ENCODE peak calls at places on chromosomes 5 and 9, in five cellular contexts. One of them, this sample, is unnamed.

GRCh38 chr5:137344723-137345322 is 154.3 kb downstream of the SPOCK1 start:
- DNase-seq in breast epithelium: no peak
- DNase-seq in IMR-90: peak; percentile 53
- DNase-seq in adrenal gland: peak; percentile 33
- DNase-seq in ovary: no peak
- DNase-seq in this sample: no peak

GRCh38 chr5:33433303-33434255 is 7.2 kb upstream of the TARS1 start:
- DNase-seq in adrenal gland: no peak
- DNase-seq in ovary: no peak
- DNase-seq in breast epithelium: no peak
- DNase-seq in IMR-90: peak; percentile 68
- DNase-seq in this sample: no peak

GRCh38 chr5:14413331-14413750 is 168.3 kb upstream of the OTULINL start:
- DNase-seq in breast epithelium: no peak
- DNase-seq in IMR-90: peak; percentile 63
- DNase-seq in ovary: no peak
- DNase-seq in adrenal gland: no peak
- DNase-seq in this sample: no peak

GRCh38 chr5:116900793-116901192 is 326.2 kb upstream of the SEMA6A start:
- DNase-seq in breast epithelium: no peak
- DNase-seq in adrenal gland: no peak
- DNase-seq in IMR-90: no peak
- DNase-seq in ovary: no peak
- DNase-seq in this sample: no peak

GRCh38 chr9:109652971-109653370 is 127.0 kb upstream of the PALM2AKAP2 start:
- DNase-seq in adrenal gland: peak; percentile 38
- DNase-seq in IMR-90: peak; percentile 16
- DNase-seq in breast epithelium: no peak
- DNase-seq in ovary: no peak
- DNase-seq in this sample: no peak

GRCh38 chr9:85569988-85570387 is 171.8 kb downstream of the AGTPBP1 start:
- DNase-seq in ovary: no peak
- DNase-seq in breast epithelium: no peak
- DNase-seq in IMR-90: peak; percentile 63
- DNase-seq in adrenal gland: no peak
- DNase-seq in this sample: no peak

GRCh38 chr5:115423051-115423450 is 121.5 kb downstream of the FEM1C start:
- DNase-seq in ovary: no peak
- DNase-seq in breast epithelium: no peak
- DNase-seq in IMR-90: peak; percentile 33
- DNase-seq in adrenal gland: no peak
- DNase-seq in this sample: no peak

GRCh38 chr9:105243015-105243686 is 1.3 kb upstream of the SLC44A1 start:
- DNase-seq in adrenal gland: no peak
- DNase-seq in IMR-90: peak; percentile 49
- DNase-seq in breast epithelium: no peak
- DNase-seq in ovary: no peak
- DNase-seq in this sample: no peak

GRCh38 chr9:105466898-105467455 is 19.1 kb downstream of the FSD1L start:
- DNase-seq in ovary: no peak
- DNase-seq in adrenal gland: no peak
- DNase-seq in IMR-90: peak; percentile 89
- DNase-seq in breast epithelium: no peak
- DNase-seq in this sample: no peak

GRCh38 chr9:115262952-115263351 is 145.0 kb upstream of the TNC start:
- DNase-seq in IMR-90: peak; percentile 6
- DNase-seq in ovary: no peak
- DNase-seq in adrenal gland: no peak
- DNase-seq in breast epithelium: no peak
- DNase-seq in this sample: no peak

GRCh38 chr9:42852133-42852532 is 668.7 kb downstream of the SPATA31A6 start:
- DNase-seq in ovary: no peak
- DNase-seq in adrenal gland: no peak
- DNase-seq in breast epithelium: no peak
- DNase-seq in IMR-90: no peak
- DNase-seq in this sample: no peak

GRCh38 chr9:134496413-134497282 is 145.0 kb upstream of the COL5A1 start:
- DNase-seq in IMR-90: peak; percentile 74
- DNase-seq in ovary: no peak
- DNase-seq in adrenal gland: no peak
- DNase-seq in breast epithelium: no peak
- DNase-seq in this sample: no peak

GRCh38 chr9:13151489-13151888 is 128.0 kb downstream of the MPDZ start:
- DNase-seq in IMR-90: no peak
- DNase-seq in adrenal gland: no peak
- DNase-seq in breast epithelium: no peak
- DNase-seq in ovary: no peak
- DNase-seq in this sample: no peak

GRCh38 chr5:151075698-151076331 is 5.0 kb downstream of the TNIP1 start:
- DNase-seq in IMR-90: peak; percentile 61
- DNase-seq in breast epithelium: no peak
- DNase-seq in adrenal gland: peak; percentile 79
- DNase-seq in ovary: no peak
- DNase-seq in this sample: no peak

GRCh38 chr5:36535390-36535789 is 71.0 kb upstream of the SLC1A3 start:
- DNase-seq in IMR-90: no peak
- DNase-seq in ovary: no peak
- DNase-seq in breast epithelium: peak; percentile 32
- DNase-seq in adrenal gland: no peak
- DNase-seq in this sample: no peak

GRCh38 chr5:3671366-3671765 is 75.7 kb downstream of the IRX1 start:
- DNase-seq in breast epithelium: no peak
- DNase-seq in ovary: no peak
- DNase-seq in IMR-90: no peak
- DNase-seq in adrenal gland: no peak
- DNase-seq in this sample: no peak

GRCh38 chr5:73998496-73998895 is 372.5 kb downstream of the ARHGEF28 start:
- DNase-seq in ovary: no peak
- DNase-seq in breast epithelium: no peak
- DNase-seq in adrenal gland: no peak
- DNase-seq in IMR-90: no peak
- DNase-seq in this sample: no peak

GRCh38 chr5:148972958-148973357 is 89.9 kb downstream of the SH3TC2 start:
- DNase-seq in adrenal gland: peak; percentile 36
- DNase-seq in ovary: peak; percentile 27
- DNase-seq in breast epithelium: no peak
- DNase-seq in IMR-90: peak; percentile 89
- DNase-seq in this sample: peak; percentile 50

GRCh38 chr5:173764321-173765029 is 123.7 kb upstream of the CPEB4 start:
- DNase-seq in ovary: peak; percentile 88
- DNase-seq in adrenal gland: peak; percentile 97
- DNase-seq in breast epithelium: peak; percentile 86
- DNase-seq in IMR-90: peak; percentile 96
- DNase-seq in this sample: peak; percentile 92

GRCh38 chr9:124557895-124558294 is 50.7 kb upstream of the NR5A1 start:
- DNase-seq in ovary: no peak
- DNase-seq in IMR-90: no peak
- DNase-seq in breast epithelium: no peak
- DNase-seq in adrenal gland: no peak
- DNase-seq in this sample: no peak

GRCh38 chr5:139094154-139095131 is 103.7 kb downstream of the SIL1 start:
- DNase-seq in IMR-90: no peak
- DNase-seq in adrenal gland: no peak
- DNase-seq in breast epithelium: no peak
- DNase-seq in ovary: no peak
- DNase-seq in this sample: no peak

GRCh38 chr9:42386477-42386876 is 203.0 kb downstream of the SPATA31A6 start:
- DNase-seq in ovary: no peak
- DNase-seq in adrenal gland: no peak
- DNase-seq in IMR-90: no peak
- DNase-seq in breast epithelium: no peak
- DNase-seq in this sample: no peak

GRCh38 chr5:111551120-111551519 is 38.8 kb upstream of the STARD4 start:
- DNase-seq in ovary: no peak
- DNase-seq in breast epithelium: no peak
- DNase-seq in adrenal gland: no peak
- DNase-seq in IMR-90: no peak
- DNase-seq in this sample: no peak

GRCh38 chr5:16461782-16462181 is 3.8 kb downstream of the ZNF622 start:
- DNase-seq in ovary: no peak
- DNase-seq in breast epithelium: no peak
- DNase-seq in adrenal gland: no peak
- DNase-seq in IMR-90: peak; percentile 94
- DNase-seq in this sample: no peak

GRCh38 chr5:128974567-128974966 is 9.3 kb downstream of the SLC27A6 start:
- DNase-seq in breast epithelium: no peak
- DNase-seq in adrenal gland: no peak
- DNase-seq in IMR-90: no peak
- DNase-seq in ovary: no peak
- DNase-seq in this sample: no peak

GRCh38 chr5:1438871-1439270 is 6.4 kb downstream of the SLC6A3 start:
- DNase-seq in adrenal gland: no peak
- DNase-seq in ovary: no peak
- DNase-seq in breast epithelium: no peak
- DNase-seq in IMR-90: no peak
- DNase-seq in this sample: no peak

GRCh38 chr9:120735415-120736126 is 21.3 kb upstream of the MEGF9 start:
- DNase-seq in IMR-90: peak; percentile 75
- DNase-seq in adrenal gland: peak; percentile 41
- DNase-seq in ovary: no peak
- DNase-seq in breast epithelium: no peak
- DNase-seq in this sample: no peak

GRCh38 chr9:122948313-122948712 is 7.5 kb downstream of the RABGAP1 start:
- DNase-seq in adrenal gland: no peak
- DNase-seq in ovary: no peak
- DNase-seq in breast epithelium: no peak
- DNase-seq in IMR-90: no peak
- DNase-seq in this sample: no peak

GRCh38 chr5:180618830-180619562 is 27.7 kb upstream of the SCGB3A1 start:
- DNase-seq in ovary: no peak
- DNase-seq in adrenal gland: no peak
- DNase-seq in IMR-90: peak; percentile 47
- DNase-seq in breast epithelium: no peak
- DNase-seq in this sample: no peak

GRCh38 chr5:132417461-132417860 is 48.0 kb downstream of the SLC22A5 start:
- DNase-seq in ovary: no peak
- DNase-seq in adrenal gland: no peak
- DNase-seq in breast epithelium: no peak
- DNase-seq in IMR-90: no peak
- DNase-seq in this sample: no peak

GRCh38 chr5:59765446-59765845 is 128.1 kb downstream of the PDE4D start:
- DNase-seq in ovary: no peak
- DNase-seq in adrenal gland: no peak
- DNase-seq in breast epithelium: no peak
- DNase-seq in IMR-90: no peak
- DNase-seq in this sample: no peak

GRCh38 chr5:36879274-36880033 is 2.9 kb downstream of the NIPBL start:
- DNase-seq in ovary: no peak
- DNase-seq in adrenal gland: no peak
- DNase-seq in breast epithelium: no peak
- DNase-seq in IMR-90: no peak
- DNase-seq in this sample: no peak

GRCh38 chr5:2751592-2752021 is at the start of gene IRX2:
- DNase-seq in IMR-90: peak; percentile 59
- DNase-seq in ovary: no peak
- DNase-seq in adrenal gland: no peak
- DNase-seq in breast epithelium: peak; percentile 96
- DNase-seq in this sample: no peak

DNA sequence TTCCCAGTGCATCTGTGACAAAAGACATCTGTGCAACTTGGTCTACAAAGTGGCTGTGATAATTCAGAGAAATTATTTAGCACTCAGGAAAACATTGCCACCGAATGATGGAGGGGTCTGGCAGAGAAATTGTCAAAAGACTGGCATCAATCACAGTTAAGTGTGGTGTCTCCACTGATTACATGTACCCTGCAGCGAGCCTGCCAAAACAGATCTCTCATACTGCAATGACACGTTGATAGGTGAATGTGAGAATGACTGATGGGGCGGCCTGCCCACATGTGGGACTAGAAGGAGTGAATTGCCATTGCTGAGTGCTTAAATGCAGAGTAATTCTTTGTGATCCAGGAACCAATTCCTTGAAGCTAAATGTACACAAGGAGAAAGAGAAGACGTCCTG is 136.4 kb upstream of the PCSK5 start:
- DNase-seq in adrenal gland: no peak
- DNase-seq in breast epithelium: no peak
- DNase-seq in IMR-90: no peak
- DNase-seq in ovary: no peak
- DNase-seq in this sample: no peak
- H3K27ac ChIP-seq in adrenal gland: no peak overlapping the region
- H3K27ac ChIP-seq in breast epithelium: no peak overlapping the region
- H3K27ac ChIP-seq in IMR-90: no peak overlapping the region
- H3K27ac ChIP-seq in ovary: no peak overlapping the region
- H3K27ac ChIP-seq in this sample: no peak overlapping the region

DNA sequence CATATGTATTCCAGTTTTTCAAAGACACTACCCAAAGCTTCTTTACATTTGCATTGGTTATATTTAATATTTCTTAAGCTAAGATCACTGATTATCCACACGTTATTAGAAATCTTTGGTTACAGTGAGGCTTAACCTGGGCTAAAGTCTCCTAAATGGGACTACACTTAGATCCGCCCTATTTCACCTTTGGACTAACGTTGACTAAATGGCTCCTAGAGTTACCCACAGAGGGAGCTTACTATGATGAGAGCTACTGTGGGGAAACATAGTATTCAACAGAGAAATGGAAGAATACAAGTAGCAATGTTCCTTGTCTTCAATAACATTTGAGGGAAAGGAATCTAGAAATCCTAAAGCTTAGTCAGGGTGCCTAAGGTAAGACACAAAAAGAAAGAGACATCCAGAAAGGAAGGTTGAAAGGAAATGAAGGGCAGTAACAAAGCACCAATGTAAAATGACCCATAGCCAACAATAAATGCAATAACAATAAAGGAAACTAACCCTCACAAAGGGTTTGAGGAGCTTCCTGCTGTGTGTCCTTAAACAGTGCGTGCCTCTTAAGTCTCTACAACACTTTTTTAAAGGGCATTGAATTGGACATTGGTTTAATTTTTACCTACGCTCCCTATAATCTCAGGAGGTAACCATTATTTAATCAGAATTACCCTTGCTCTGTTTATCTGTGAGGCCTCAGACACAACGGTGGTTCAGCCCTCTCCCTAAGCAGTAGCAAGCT is 217.1 kb downstream of the PJA2 start:
- DNase-seq in IMR-90: no peak
- DNase-seq in breast epithelium: no peak
- DNase-seq in adrenal gland: no peak
- DNase-seq in ovary: no peak
- DNase-seq in this sample: no peak
- TF ChIP-seq CTCF in IMR-90: no peak
- TF ChIP-seq CTCF in breast epithelium: no peak
- TF ChIP-seq CTCF in adrenal gland: no peak
- TF ChIP-seq CTCF in ovary: no peak
- TF ChIP-seq CTCF in this sample: no peak

GRCh38 chr5:128446-128845 is 36.5 kb downstream of the PLEKHG4B start:
- DNase-seq in IMR-90: no peak
- DNase-seq in adrenal gland: no peak
- DNase-seq in breast epithelium: no peak
- DNase-seq in ovary: no peak
- DNase-seq in this sample: no peak
- TF ChIP-seq POLR2A in IMR-90: no peak
- TF ChIP-seq POLR2A in adrenal gland: no peak
- TF ChIP-seq POLR2A in breast epithelium: no peak
- TF ChIP-seq POLR2A in ovary: no peak
- TF ChIP-seq POLR2A in this sample: no peak

GRCh38 chr5:124907098-124907644 is 160.7 kb upstream of the ZNF608 start:
- DNase-seq in IMR-90: no peak
- DNase-seq in adrenal gland: no peak
- DNase-seq in ovary: no peak
- DNase-seq in breast epithelium: no peak
- DNase-seq in this sample: peak; percentile 27
- H3K27ac ChIP-seq in IMR-90: no peak overlapping the region
- H3K27ac ChIP-seq in adrenal gland: peak overlapping the region; percentile 20
- H3K27ac ChIP-seq in ovary: no peak overlapping the region
- H3K27ac ChIP-seq in breast epithelium: peak overlapping the region; percentile 81
- H3K27ac ChIP-seq in this sample: peak overlapping the region; percentile 73

This sample was measured in uterus.